ENCODE peak calls at places on chromosomes 4 and X, in five cellular contexts. One of them, this sample, is unnamed. For H3K4me1, the result is how much of the 10 kb centered on the place peaks cover.

GRCh38 chr4:163492951-163493504 is 1.5 kb upstream of the TMA16 start:
- DNase-seq in Caco-2: no peak
- DNase-seq in neural progenitor cell: no peak
- DNase-seq in A549: no peak
- DNase-seq in esophagus squamous epithelium: no peak
- DNase-seq in this sample: no peak

GRCh38 chr4:113504422-113504821 is 257.1 kb downstream of the CAMK2D start:
- DNase-seq in esophagus squamous epithelium: no peak
- DNase-seq in neural progenitor cell: no peak
- DNase-seq in Caco-2: no peak
- DNase-seq in A549: no peak
- DNase-seq in this sample: no peak

GRCh38 chr4:17232575-17233253 is 279.2 kb downstream of the QDPR start:
- DNase-seq in esophagus squamous epithelium: no peak
- DNase-seq in Caco-2: no peak
- DNase-seq in A549: no peak
- DNase-seq in neural progenitor cell: no peak
- DNase-seq in this sample: no peak

GRCh38 chrX:63128509-63128908 is 222.6 kb downstream of the SPIN4 start:
- DNase-seq in neural progenitor cell: no peak
- DNase-seq in esophagus squamous epithelium: no peak
- DNase-seq in Caco-2: peak
- DNase-seq in A549: no peak
- DNase-seq in this sample: no peak

GRCh38 chr4:10102981-10103330 is 13.6 kb downstream of the WDR1 start:
- DNase-seq in Caco-2: no peak
- DNase-seq in neural progenitor cell: peak
- DNase-seq in esophagus squamous epithelium: no peak
- DNase-seq in A549: no peak
- DNase-seq in this sample: no peak

GRCh38 chrX:6465731-6466130 is 69.2 kb downstream of the VCX3A start:
- DNase-seq in neural progenitor cell: no peak
- DNase-seq in esophagus squamous epithelium: no peak
- DNase-seq in A549: no peak
- DNase-seq in Caco-2: no peak
- DNase-seq in this sample: no peak

GRCh38 chr4:78299565-78299972 is 242.4 kb downstream of the FRAS1 start:
- DNase-seq in neural progenitor cell: no peak
- DNase-seq in A549: no peak
- DNase-seq in esophagus squamous epithelium: no peak
- DNase-seq in Caco-2: no peak
- DNase-seq in this sample: no peak

GRCh38 chrX:129493643-129494042 is 29.6 kb downstream of the SMARCA1 start:
- DNase-seq in esophagus squamous epithelium: no peak
- DNase-seq in neural progenitor cell: no peak
- DNase-seq in Caco-2: no peak
- DNase-seq in A549: no peak
- DNase-seq in this sample: no peak

GRCh38 chr4:56128231-56128630 is 179.5 kb downstream of the CEP135 start:
- DNase-seq in esophagus squamous epithelium: no peak
- DNase-seq in A549: no peak
- DNase-seq in Caco-2: no peak
- DNase-seq in neural progenitor cell: no peak
- DNase-seq in this sample: no peak

GRCh38 chrX:133970021-133970550 is 15.3 kb downstream of the GPC3 start:
- DNase-seq in Caco-2: peak
- DNase-seq in esophagus squamous epithelium: no peak
- DNase-seq in neural progenitor cell: peak
- DNase-seq in A549: no peak
- DNase-seq in this sample: no peak

GRCh38 chr4:7873881-7874280 is 65.8 kb downstream of the AFAP1 start:
- DNase-seq in A549: no peak
- DNase-seq in Caco-2: no peak
- DNase-seq in neural progenitor cell: no peak
- DNase-seq in esophagus squamous epithelium: no peak
- DNase-seq in this sample: no peak

GRCh38 chr4:34181311-34181808 is 2063.0 kb downstream of the ARAP2 start:
- DNase-seq in esophagus squamous epithelium: no peak
- DNase-seq in A549: peak
- DNase-seq in neural progenitor cell: no peak
- DNase-seq in Caco-2: no peak
- DNase-seq in this sample: no peak

GRCh38 chr4:186190456-186191265 is 706 bp upstream of the CYP4V2 start:
- DNase-seq in Caco-2: peak
- DNase-seq in esophagus squamous epithelium: no peak
- DNase-seq in A549: peak
- DNase-seq in neural progenitor cell: peak
- DNase-seq in this sample: peak

GRCh38 chr4:90187148-90187884 is 60.1 kb downstream of the CCSER1 start:
- DNase-seq in neural progenitor cell: no peak
- DNase-seq in Caco-2: no peak
- DNase-seq in esophagus squamous epithelium: no peak
- DNase-seq in A549: no peak
- DNase-seq in this sample: no peak

GRCh38 chrX:31333181-31333831 is 261.5 kb upstream of the FTHL17 start:
- DNase-seq in esophagus squamous epithelium: no peak
- DNase-seq in A549: no peak
- DNase-seq in neural progenitor cell: no peak
- DNase-seq in Caco-2: peak
- DNase-seq in this sample: no peak

GRCh38 chr4:153706519-153706918 is 22.4 kb downstream of the TLR2 start:
- DNase-seq in A549: no peak
- DNase-seq in neural progenitor cell: no peak
- DNase-seq in Caco-2: no peak
- DNase-seq in esophagus squamous epithelium: no peak
- DNase-seq in this sample: no peak

GRCh38 chr4:23881674-23882337 is 8.0 kb downstream of the PPARGC1A start:
- DNase-seq in Caco-2: no peak
- DNase-seq in esophagus squamous epithelium: no peak
- DNase-seq in A549: no peak
- DNase-seq in neural progenitor cell: no peak
- DNase-seq in this sample: no peak

GRCh38 chr4:150395872-150396271 is 186.1 kb upstream of the MAB21L2 start:
- DNase-seq in Caco-2: no peak
- DNase-seq in A549: no peak
- DNase-seq in esophagus squamous epithelium: no peak
- DNase-seq in neural progenitor cell: no peak
- DNase-seq in this sample: no peak

GRCh38 chr4:64105903-64106302 is 303.3 kb downstream of the TECRL start:
- DNase-seq in neural progenitor cell: no peak
- DNase-seq in Caco-2: no peak
- DNase-seq in A549: no peak
- DNase-seq in esophagus squamous epithelium: no peak
- DNase-seq in this sample: no peak

GRCh38 chr4:148054275-148054674 is 322.4 kb downstream of the ARHGAP10 start:
- DNase-seq in neural progenitor cell: no peak
- DNase-seq in esophagus squamous epithelium: no peak
- DNase-seq in Caco-2: peak
- DNase-seq in A549: no peak
- DNase-seq in this sample: no peak

GRCh38 chr4:126779446-126780166 is 853.2 kb upstream of the INTU start:
- DNase-seq in Caco-2: no peak
- DNase-seq in A549: no peak
- DNase-seq in neural progenitor cell: no peak
- DNase-seq in esophagus squamous epithelium: no peak
- DNase-seq in this sample: no peak

GRCh38 chr4:1078490-1078889 is 34.9 kb downstream of the RNF212 start:
- DNase-seq in esophagus squamous epithelium: no peak
- DNase-seq in Caco-2: no peak
- DNase-seq in A549: no peak
- DNase-seq in neural progenitor cell: no peak
- DNase-seq in this sample: no peak

GRCh38 chrX:74420194-74421035 is 878 bp upstream of the SLC16A2 start:
- DNase-seq in Caco-2: peak
- DNase-seq in esophagus squamous epithelium: no peak
- DNase-seq in neural progenitor cell: peak
- DNase-seq in A549: peak
- DNase-seq in this sample: peak

GRCh38 chr4:71732706-71733105 is 51.2 kb downstream of the GC start:
- DNase-seq in Caco-2: peak
- DNase-seq in neural progenitor cell: peak
- DNase-seq in esophagus squamous epithelium: no peak
- DNase-seq in A549: peak
- DNase-seq in this sample: no peak

GRCh38 chrX:110588164-110588563 is 207.5 kb downstream of the CHRDL1 start:
- DNase-seq in neural progenitor cell: no peak
- DNase-seq in Caco-2: peak
- DNase-seq in A549: no peak
- DNase-seq in esophagus squamous epithelium: no peak
- DNase-seq in this sample: no peak

DNA sequence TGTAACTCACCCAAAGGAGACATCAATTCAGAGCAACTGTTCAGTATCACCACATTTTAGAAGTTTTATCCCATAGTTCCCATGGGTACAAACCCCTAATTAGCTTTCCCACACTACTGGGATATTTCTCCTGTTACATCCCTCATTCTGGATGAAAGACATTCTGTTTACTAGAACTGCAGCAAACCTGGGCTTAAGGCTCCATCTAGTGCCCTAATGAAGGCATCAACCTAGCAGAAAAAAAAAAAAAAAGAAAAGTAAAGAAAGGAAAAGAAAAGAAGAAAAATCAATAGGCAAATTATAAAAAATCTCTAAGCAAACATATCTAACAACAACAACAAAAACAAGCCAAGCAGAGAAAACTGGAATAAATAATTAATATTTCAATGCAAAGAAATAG is 133.7 kb upstream of the CPXCR1 start:
- DNase-seq in A549: no peak
- DNase-seq in esophagus squamous epithelium: no peak
- DNase-seq in Caco-2: peak
- DNase-seq in neural progenitor cell: peak
- DNase-seq in this sample: no peak
- H3K4me3 ChIP-seq in A549: no peak
- H3K4me3 ChIP-seq in esophagus squamous epithelium: no peak
- H3K4me3 ChIP-seq in Caco-2: no peak
- H3K4me3 ChIP-seq in neural progenitor cell: no peak
- H3K4me3 ChIP-seq in this sample: no peak

DNA sequence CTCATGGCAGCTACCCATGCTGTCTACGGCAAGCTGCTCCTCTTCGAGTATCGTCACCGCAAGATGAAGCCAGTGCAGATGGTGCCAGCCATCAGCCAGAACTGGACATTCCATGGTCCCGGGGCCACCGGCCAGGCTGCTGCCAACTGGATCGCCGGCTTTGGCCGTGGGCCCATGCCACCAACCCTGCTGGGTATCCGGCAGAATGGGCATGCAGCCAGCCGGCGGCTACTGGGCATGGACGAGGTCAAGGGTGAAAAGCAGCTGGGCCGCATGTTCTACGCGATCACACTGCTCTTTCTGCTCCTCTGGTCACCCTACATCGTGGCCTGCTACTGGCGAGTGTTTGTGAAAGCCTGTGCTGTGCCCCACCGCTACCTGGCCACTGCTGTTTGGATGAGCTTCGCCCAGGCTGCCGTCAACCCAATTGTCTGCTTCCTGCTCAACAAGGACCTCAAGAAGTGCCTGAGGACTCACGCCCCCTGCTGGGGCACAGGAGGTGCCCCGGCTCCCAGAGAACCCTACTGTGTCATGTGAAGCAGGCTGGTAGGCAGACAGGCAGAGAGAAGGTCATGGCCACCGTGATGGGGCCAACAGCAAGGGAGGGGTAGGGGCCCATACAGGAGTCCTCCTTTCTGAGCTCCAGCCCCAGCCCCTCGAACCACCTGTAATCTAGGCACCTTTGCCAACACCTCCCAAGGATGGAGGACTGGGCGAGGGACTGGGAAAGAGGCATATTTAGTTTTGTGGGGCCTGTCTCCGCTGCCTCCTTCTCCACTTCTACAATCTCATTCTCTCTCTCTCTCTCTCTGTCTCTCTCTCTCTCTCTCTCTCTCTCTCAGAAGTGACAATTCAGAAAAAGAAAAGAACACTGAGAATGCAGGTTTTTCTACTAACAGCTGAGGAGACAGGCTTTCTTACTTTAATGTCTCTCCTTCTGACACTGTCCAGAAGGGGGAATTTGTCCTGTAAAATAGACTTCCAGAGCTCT is 4.7 kb upstream of the TSPYL2 start:
- DNase-seq in A549: no peak
- DNase-seq in esophagus squamous epithelium: no peak
- DNase-seq in Caco-2: no peak
- DNase-seq in neural progenitor cell: no peak
- DNase-seq in this sample: no peak
- TF ChIP-seq CTCF in A549: no peak
- TF ChIP-seq CTCF in esophagus squamous epithelium: no peak
- TF ChIP-seq CTCF in Caco-2: no peak
- TF ChIP-seq CTCF in neural progenitor cell: no peak
- TF ChIP-seq CTCF in this sample: no peak

DNA sequence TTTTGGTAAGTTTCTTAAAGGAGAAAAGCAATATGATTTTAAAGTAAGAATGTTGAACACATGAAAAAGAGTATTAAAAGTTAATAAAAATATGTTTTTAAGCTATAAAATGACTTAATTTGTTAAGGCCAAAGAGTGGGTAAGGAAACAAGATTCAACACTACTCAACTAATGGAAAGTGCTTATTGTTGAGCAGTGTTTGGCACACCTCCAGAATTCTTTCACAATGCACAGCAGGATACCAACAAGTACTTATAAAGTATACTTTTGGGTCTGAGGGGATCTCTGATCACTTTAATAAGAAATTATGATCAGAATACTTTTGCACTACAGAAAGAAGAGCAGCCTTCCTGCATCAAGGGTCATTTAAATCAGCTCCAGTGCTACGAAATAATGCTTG is 5.9 kb downstream of the LAMP2 start:
- DNase-seq in A549: no peak
- DNase-seq in neural progenitor cell: no peak
- DNase-seq in esophagus squamous epithelium: no peak
- DNase-seq in Caco-2: no peak
- DNase-seq in this sample: no peak
- H3K4me1 ChIP-seq in A549: under half
- H3K4me1 ChIP-seq in neural progenitor cell: under half
- H3K4me1 ChIP-seq in esophagus squamous epithelium: half or more
- H3K4me1 ChIP-seq in Caco-2: under half
- H3K4me1 ChIP-seq in this sample: under half

DNA sequence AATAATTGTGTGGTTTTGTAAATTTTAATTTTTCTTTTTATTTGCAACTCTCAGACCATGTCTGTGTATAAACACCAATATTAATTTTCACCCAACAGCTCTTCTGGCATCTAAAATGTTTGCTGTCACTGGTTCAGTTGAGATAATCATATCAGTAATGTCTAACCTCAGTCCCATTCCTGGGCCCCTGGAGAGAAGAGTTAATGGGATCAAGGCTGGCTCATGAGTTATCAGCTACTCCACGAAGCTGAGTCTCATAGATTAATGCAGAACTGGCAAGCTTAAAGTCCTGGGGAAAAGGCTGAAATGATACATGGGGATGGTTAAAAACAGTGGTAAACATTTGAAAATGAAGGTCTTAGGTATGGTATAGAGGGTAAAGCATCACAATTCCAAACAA is 28.4 kb upstream of the TSPAN5 start:
- DNase-seq in Caco-2: no peak
- DNase-seq in neural progenitor cell: no peak
- DNase-seq in A549: no peak
- DNase-seq in esophagus squamous epithelium: no peak
- DNase-seq in this sample: no peak
- H3K4me3 ChIP-seq in Caco-2: no peak
- H3K4me3 ChIP-seq in neural progenitor cell: no peak
- H3K4me3 ChIP-seq in A549: no peak
- H3K4me3 ChIP-seq in esophagus squamous epithelium: no peak
- H3K4me3 ChIP-seq in this sample: no peak

GRCh38 chr4:140837742-140838141 is 81.6 kb upstream of the TBC1D9 start:
- DNase-seq in Caco-2: no peak
- DNase-seq in esophagus squamous epithelium: no peak
- DNase-seq in A549: no peak
- DNase-seq in neural progenitor cell: no peak
- DNase-seq in this sample: no peak
- TF ChIP-seq CTCF in Caco-2: no peak
- TF ChIP-seq CTCF in esophagus squamous epithelium: no peak
- TF ChIP-seq CTCF in A549: no peak
- TF ChIP-seq CTCF in neural progenitor cell: no peak
- TF ChIP-seq CTCF in this sample: no peak